ENCODE peak calls at places on chromosomes 2 and 18, in four cellular contexts. K, D, M and Q are unnamed samples.

GRCh38 chr2:201769664-201770373 is 10.9 kb downstream of the ALS2 start:
- DNase-seq in K (no peak), D (no peak), M (no peak), Q (no peak)

GRCh38 chr2:100041946-100042345 is 100.4 kb downstream of the AFF3 start:
- DNase-seq in K (no peak), D (no peak), M (no peak), Q (no peak)

GRCh38 chr2:186991766-186992417 is 142.9 kb upstream of the ZSWIM2 start:
- DNase-seq in K (no peak), D (no peak), M (no peak), Q (no peak)

GRCh38 chr2:188518391-188518790 is 226.7 kb downstream of the GULP1 start:
- DNase-seq in K (no peak), D (no peak), M (no peak), Q (no peak)

GRCh38 chr2:218229239-218229638 is 12.2 kb downstream of the ARPC2 start:
- DNase-seq in K (no peak), D (no peak), M (peak), Q (no peak)

GRCh38 chr2:83394134-83394965 is 1064.7 kb downstream of the SUCLG1 start:
- DNase-seq in K (no peak), D (no peak), M (no peak), Q (no peak)

GRCh38 chr2:75525434-75526308 is 35.1 kb downstream of the EVA1A start:
- DNase-seq in K (no peak), D (no peak), M (no peak), Q (no peak)

GRCh38 chr2:198098918-198099317 is 294.5 kb downstream of the PLCL1 start:
- DNase-seq in K (no peak), D (no peak), M (no peak), Q (no peak)

GRCh38 chr2:187215576-187216240 is 232.3 kb downstream of the CALCRL start:
- DNase-seq in K (no peak), D (no peak), M (no peak), Q (no peak)

GRCh38 chr2:55051026-55051866 is 995 bp upstream of the RTN4 start:
- DNase-seq in K (peak), D (peak), M (peak), Q (peak)

GRCh38 chr2:232444409-232445148 is 11.4 kb upstream of the ALPI start:
- DNase-seq in K (no peak), D (peak), M (peak), Q (peak)

GRCh38 chr2:119338826-119339561 is 27.6 kb downstream of the C2orf76 start:
- DNase-seq in K (no peak), D (no peak), M (no peak), Q (peak)

GRCh38 chr18:44626807-44627206 is 53.9 kb upstream of the SETBP1 start:
- DNase-seq in K (no peak), D (no peak), M (no peak), Q (no peak)

GRCh38 chr2:7899923-7900322 is 781.9 kb upstream of the ID2 start:
- DNase-seq in K (no peak), D (no peak), M (no peak), Q (no peak)

DNA sequence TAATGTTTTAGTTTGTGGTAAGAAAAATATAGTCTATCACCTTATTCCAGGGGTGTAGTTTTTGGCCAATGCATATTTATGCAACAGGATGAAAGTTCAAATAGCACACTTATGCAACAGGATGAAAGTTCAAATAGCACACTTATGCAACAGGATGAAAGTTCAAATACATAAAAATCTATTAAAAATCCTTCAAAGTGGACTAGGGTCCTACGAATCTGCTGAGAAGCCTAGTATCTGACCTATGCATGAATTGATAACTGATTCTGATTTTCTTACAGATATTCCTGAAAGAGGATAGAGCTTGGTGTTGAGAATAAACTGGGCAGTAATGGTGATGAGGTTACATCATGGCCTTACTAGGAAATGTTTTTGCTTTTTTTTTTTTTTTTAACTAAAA is 2.8 kb downstream of the PECR start:
- DNase-seq in K (no peak), D (no peak), M (no peak), Q (no peak)
- H3K4me3 ChIP-seq in K (no peak), D (no peak), M (no peak), Q (no peak)

DNA sequence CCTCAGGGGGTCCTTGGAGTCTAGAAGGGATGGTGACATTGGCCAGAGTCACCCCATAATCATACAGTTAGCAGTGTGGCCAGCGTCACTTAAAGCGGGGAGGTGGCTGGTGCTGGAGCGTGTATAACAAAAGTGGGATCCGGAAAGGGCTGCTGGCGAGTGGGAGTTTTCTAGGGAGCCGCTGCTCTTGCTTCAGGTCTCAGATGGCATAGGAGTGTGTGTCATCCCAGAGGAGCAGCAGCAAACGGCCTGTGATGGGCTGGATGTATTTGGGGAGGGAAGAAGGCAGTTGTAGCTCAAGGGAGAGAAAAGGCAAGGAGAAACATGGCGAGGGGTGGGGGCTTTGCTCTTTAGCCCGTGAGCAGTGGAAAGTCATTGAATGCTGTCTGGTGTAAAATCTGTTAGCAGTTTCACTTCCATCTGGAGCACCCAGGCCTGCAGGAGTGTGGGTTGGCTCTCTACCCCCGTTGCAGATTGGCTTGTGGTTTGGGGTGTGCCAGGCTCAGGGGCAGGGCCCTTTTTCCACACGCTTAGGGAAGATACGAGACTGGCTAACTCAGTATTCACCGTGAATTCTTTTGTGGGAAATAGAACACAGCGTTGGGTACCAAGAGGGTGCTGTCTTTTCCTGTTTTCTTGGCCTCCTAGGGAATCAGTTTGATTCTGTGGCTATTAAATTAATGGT is 120.5 kb downstream of the AGAP1 start:
- DNase-seq in K (no peak), D (no peak), M (no peak), Q (no peak)
- H3K27ac ChIP-seq in K (peak), D (peak), M (no peak), Q (peak)

GRCh38 chr18:47399475-47399874 is 148.0 kb upstream of the SKOR2 start:
- DNase-seq in K (no peak), D (no peak), M (no peak), Q (no peak)
- TF ChIP-seq EP300 in K (no peak), D (no peak), M (no peak), Q (no peak)

GRCh38 chr2:5389740-5390139 is 302.4 kb upstream of the SOX11 start:
- DNase-seq in K (no peak), D (no peak), M (no peak), Q (no peak)
- H3K4me3 ChIP-seq in K (no peak), D (no peak), M (no peak), Q (no peak)

DNA sequence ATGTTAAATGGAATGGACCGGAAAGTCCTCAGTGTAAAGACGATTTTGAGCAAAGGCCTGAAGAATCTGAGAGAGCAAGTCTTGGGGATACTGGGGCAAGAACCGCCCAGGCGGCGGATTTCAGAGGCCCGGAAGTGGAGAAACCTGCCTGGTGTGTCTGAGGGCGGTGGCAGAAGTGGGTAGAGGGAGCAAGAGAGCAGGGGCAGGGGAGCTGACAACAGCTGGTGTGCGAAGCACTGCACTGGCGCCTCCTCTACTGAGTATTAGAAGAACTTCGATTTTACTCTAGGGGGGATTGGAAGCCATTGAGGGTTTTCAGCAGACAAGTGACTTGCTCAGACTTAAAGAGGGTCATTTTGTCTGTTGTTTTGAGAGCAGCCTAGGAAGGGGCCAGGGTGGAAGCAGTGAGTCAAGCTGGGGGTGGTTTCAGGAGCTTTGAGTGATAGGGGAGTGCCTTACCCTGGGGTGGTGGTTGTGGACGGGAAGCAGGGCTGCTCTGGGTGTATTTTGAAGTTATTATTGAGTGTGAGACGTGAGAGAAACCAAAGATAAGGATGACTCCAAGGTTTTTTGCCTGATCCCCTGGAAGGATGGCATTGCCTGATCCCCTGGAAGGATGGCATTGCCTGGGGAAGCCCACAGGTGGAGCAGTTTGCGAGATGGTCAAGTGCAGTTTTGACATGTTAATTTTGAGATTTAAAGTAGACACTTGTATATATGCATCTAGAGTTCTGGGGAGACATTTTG is 52.5 kb downstream of the ZNF236 start:
- DNase-seq in K (no peak), D (no peak), M (no peak), Q (no peak)
- H3K27ac ChIP-seq in K (no peak), D (no peak), M (no peak), Q (no peak)

DNA sequence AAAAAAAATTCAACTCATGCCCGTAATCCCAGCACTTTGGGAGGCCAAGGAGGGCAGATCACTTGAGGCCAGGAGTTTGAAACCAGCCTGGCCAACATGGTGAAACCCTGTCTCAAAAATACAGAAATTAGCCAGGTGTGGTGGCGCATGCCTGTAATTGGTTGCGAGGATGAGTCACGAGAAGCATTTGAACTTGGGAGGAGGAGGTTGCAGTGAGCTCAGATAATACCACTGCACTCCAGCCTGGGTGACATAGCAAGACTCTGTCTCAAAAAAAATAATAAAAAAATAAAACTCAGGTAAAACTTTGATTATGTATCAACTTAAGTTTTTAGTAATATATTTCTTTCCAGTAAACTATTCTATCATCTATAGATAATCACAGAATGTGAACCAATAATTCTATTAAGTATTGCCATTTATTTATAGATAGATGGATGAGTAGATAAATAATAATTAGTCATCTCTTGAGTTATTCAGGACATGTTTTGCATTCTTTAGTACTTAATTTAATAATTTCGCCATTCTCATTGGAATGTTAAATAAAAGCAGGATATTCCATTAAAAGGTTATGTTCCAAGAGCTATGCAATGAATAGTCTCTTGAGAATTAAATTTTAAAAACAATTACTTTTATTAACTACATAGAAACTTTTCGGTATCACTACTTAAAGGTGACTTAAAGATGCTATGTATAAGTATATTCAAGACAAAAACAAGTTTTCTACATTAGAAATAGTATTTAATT is 48.7 kb downstream of the WDPCP start:
- DNase-seq in K (no peak), D (no peak), M (no peak), Q (no peak)
- TF ChIP-seq EP300 in K (no peak), D (no peak), M (no peak), Q (no peak)

GRCh38 chr18:76349067-76349715 is 145.9 kb downstream of the ZNF516 start:
- DNase-seq in K (peak), D (no peak), M (peak), Q (peak)
- H3K4me3 ChIP-seq in K (no peak), D (peak), M (no peak), Q (no peak)

GRCh38 chr2:174362949-174363348 is 28.2 kb downstream of the SP9 start:
- DNase-seq in K (no peak), D (no peak), M (no peak), Q (no peak)

GRCh38 chr2:174368691-174369090 is 26.8 kb upstream of the SCRN3 start:
- DNase-seq in K (no peak), D (no peak), M (no peak), Q (no peak)

GRCh38 chr2:174365583-174365982 is 29.9 kb upstream of the SCRN3 start:
- DNase-seq in K (no peak), D (no peak), M (no peak), Q (no peak)

GRCh38 chr2:174364628-174365027 is 29.9 kb downstream of the SP9 start:
- DNase-seq in K (no peak), D (no peak), M (no peak), Q (no peak)
- H3K27ac ChIP-seq in K (no peak), D (no peak), M (no peak), Q (no peak)